ENCODE peak calls at places on chromosomes 1 and 21, in six cellular contexts. F is SK-N-SH, X is HCT116, N is K562, S is HepG2, Q is H1. H is an unnamed sample.

GRCh38 chr1:56547977-56548376 is 31.4 kb downstream of the PLPP3 start:
- DNase-seq in F (no peak), X (no peak), N (no peak), S (peak), Q (no peak), H (peak)

GRCh38 chr1:168386949-168387586 is 106.4 kb downstream of the TBX19 start:
- DNase-seq in F (peak), X (peak), N (no peak), S (no peak), Q (peak), H (no peak)

GRCh38 chr1:59506952-59507351 is 210.1 kb downstream of the FGGY start:
- DNase-seq in F (no peak), X (no peak), N (no peak), S (no peak), Q (no peak), H (peak)

GRCh38 chr1:228166170-228166936 is 749 bp downstream of the IBA57 start:
- DNase-seq in F (peak), X (peak), N (peak), S (peak), Q (peak), H (peak)

GRCh38 chr21:45901061-45901690 is 80.4 kb upstream of the COL6A1 start:
- DNase-seq in F (no peak), X (no peak), N (no peak), S (no peak), Q (no peak), H (no peak)

GRCh38 chr1:167365360-167365759 is 144.7 kb downstream of the POU2F1 start:
- DNase-seq in F (no peak), X (no peak), N (no peak), S (no peak), Q (no peak), H (no peak)

GRCh38 chr1:117290855-117291254 is 76.4 kb upstream of the MAN1A2 start:
- DNase-seq in F (no peak), X (no peak), N (no peak), S (no peak), Q (no peak), H (no peak)

GRCh38 chr1:167438171-167439138 is 79.9 kb downstream of the CD247 start:
- DNase-seq in F (no peak), X (no peak), N (no peak), S (no peak), Q (peak), H (no peak)

GRCh38 chr1:38293530-38293929 is 246.9 kb upstream of the POU3F1 start:
- DNase-seq in F (no peak), X (no peak), N (no peak), S (no peak), Q (no peak), H (no peak)

GRCh38 chr1:217564833-217565232 is 66.1 kb downstream of the GPATCH2 start:
- DNase-seq in F (no peak), X (no peak), N (no peak), S (no peak), Q (no peak), H (no peak)

GRCh38 chr1:165235158-165235776 is 121.2 kb downstream of the LMX1A start:
- DNase-seq in F (peak), X (no peak), N (no peak), S (no peak), Q (peak), H (no peak)

GRCh38 chr1:223228201-223228600 is 85.2 kb upstream of the TLR5 start:
- DNase-seq in F (no peak), X (no peak), N (no peak), S (no peak), Q (no peak), H (no peak)

GRCh38 chr1:36612881-36613280 is 130.2 kb upstream of the CSF3R start:
- DNase-seq in F (no peak), X (no peak), N (no peak), S (no peak), Q (no peak), H (no peak)

GRCh38 chr1:84078824-84079167 is 65.3 kb upstream of the PRKACB start:
- DNase-seq in F (no peak), X (no peak), N (no peak), S (no peak), Q (no peak), H (no peak)

GRCh38 chr1:244046907-244047738 is 4.0 kb upstream of the ZBTB18 start:
- DNase-seq in F (no peak), X (no peak), N (no peak), S (no peak), Q (no peak), H (no peak)
- TF ChIP-seq JUND in F (no peak), X (no peak), N (peak), S (no peak), Q (no peak), H (no peak)

GRCh38 chr1:158200509-158200908 is 19.8 kb downstream of the CD1D start:
- DNase-seq in F (no peak), X (no peak), N (no peak), S (no peak), Q (no peak), H (no peak)

GRCh38 chr1:158208717-158209116 is 28.0 kb downstream of the CD1D start:
- DNase-seq in F (no peak), X (no peak), N (no peak), S (no peak), Q (no peak), H (no peak)

GRCh38 chr1:158204458-158204827 is 23.7 kb downstream of the CD1D start:
- DNase-seq in F (no peak), X (no peak), N (no peak), S (no peak), Q (no peak), H (no peak)

GRCh38 chr1:158199840-158200239 is 19.1 kb downstream of the CD1D start:
- DNase-seq in F (no peak), X (no peak), N (no peak), S (no peak), Q (no peak), H (no peak)

GRCh38 chr1:158203693-158204457 is 23.2 kb downstream of the CD1D start:
- DNase-seq in F (peak), X (peak), N (peak), S (peak), Q (no peak), H (peak)
- TF ChIP-seq JUND in F (no peak), X (no peak), N (no peak), S (no peak), Q (no peak), H (no peak)

GRCh38 chr21:41663805-41664788 is 102.8 kb downstream of the RIPK4 start:
- DNase-seq in F (no peak), X (no peak), N (no peak), S (peak), Q (no peak), H (peak)
- TF ChIP-seq JUND in F (no peak), X (no peak), N (no peak), S (no peak), Q (no peak), H (no peak)

GRCh38 chr1:64059556-64059955 is 143.9 kb upstream of the UBE2U start:
- DNase-seq in F (no peak), X (no peak), N (no peak), S (no peak), Q (no peak), H (no peak)

GRCh38 chr1:64062529-64062928 is 140.9 kb upstream of the UBE2U start:
- DNase-seq in F (no peak), X (no peak), N (no peak), S (no peak), Q (no peak), H (no peak)

GRCh38 chr1:64062941-64063581 is 140.4 kb upstream of the UBE2U start:
- DNase-seq in F (no peak), X (no peak), N (no peak), S (no peak), Q (no peak), H (no peak)

GRCh38 chr1:64060611-64061302 is 142.7 kb upstream of the UBE2U start:
- DNase-seq in F (no peak), X (no peak), N (no peak), S (no peak), Q (no peak), H (no peak)

GRCh38 chr1:64061430-64062104 is 141.9 kb upstream of the UBE2U start:
- DNase-seq in F (no peak), X (no peak), N (no peak), S (no peak), Q (no peak), H (no peak)
- TF ChIP-seq JUND in F (no peak), X (no peak), N (no peak), S (no peak), Q (no peak), H (no peak)

DNA sequence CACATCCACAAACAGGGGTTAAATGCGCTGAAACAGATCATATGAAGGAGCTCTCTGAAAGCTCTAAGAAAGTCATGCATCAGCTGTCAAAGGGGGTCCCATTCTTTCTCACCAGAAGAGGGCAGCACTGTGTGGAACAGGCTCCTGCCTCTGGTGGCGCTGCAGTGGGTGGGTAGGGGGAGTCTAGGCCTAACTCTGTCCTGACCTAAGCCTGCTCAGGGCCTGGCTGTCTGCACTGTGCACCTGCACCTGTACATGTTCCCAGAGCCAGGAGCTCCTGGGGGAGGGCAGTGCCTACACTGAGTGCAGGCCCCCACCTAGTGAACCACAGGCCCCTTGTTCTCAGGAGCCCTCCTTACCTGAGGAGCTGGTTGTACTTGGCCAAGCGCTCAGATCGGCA is 16.0 kb downstream of the ENO1 start:
- DNase-seq in F (peak), X (no peak), N (peak), S (no peak), Q (peak), H (no peak)
- TF ChIP-seq JUND in F (no peak), X (no peak), N (peak), S (no peak), Q (no peak), H (no peak)

GRCh38 chr1:198913667-198914066 is 274.8 kb downstream of the PTPRC start:
- DNase-seq in F (no peak), X (no peak), N (no peak), S (no peak), Q (no peak), H (no peak)
- TF ChIP-seq JUND in F (no peak), X (no peak), N (no peak), S (no peak), Q (no peak), H (no peak)

GRCh38 chr1:99858881-99859280 is 8.7 kb downstream of the AGL start:
- DNase-seq in F (no peak), X (no peak), N (no peak), S (no peak), Q (no peak), H (no peak)

GRCh38 chr1:99851850-99852454 is 1.8 kb downstream of the AGL start:
- DNase-seq in F (no peak), X (no peak), N (no peak), S (no peak), Q (no peak), H (no peak)

GRCh38 chr1:99852648-99853047 is 2.5 kb downstream of the AGL start:
- DNase-seq in F (no peak), X (no peak), N (no peak), S (no peak), Q (no peak), H (no peak)

GRCh38 chr1:99858285-99858684 is 8.1 kb downstream of the AGL start:
- DNase-seq in F (no peak), X (no peak), N (no peak), S (no peak), Q (no peak), H (no peak)

GRCh38 chr1:99855914-99856450 is 5.8 kb downstream of the AGL start:
- DNase-seq in F (no peak), X (no peak), N (no peak), S (no peak), Q (no peak), H (no peak)
- TF ChIP-seq JUND in F (no peak), X (no peak), N (no peak), S (no peak), Q (no peak), H (no peak)